ENCODE peak calls at places on chromosomes 6 and 20, in seven cellular contexts. L, M, W, Y, R, X and I are unnamed samples.

GRCh38 chr6:1597924-1598323 is 11.8 kb upstream of the FOXC1 start:
- DNase-seq in W (no peak), R (no peak), X (no peak), Y (no peak), M (peak; percentile 37), L (no peak), I (no peak)

GRCh38 chr6:47631248-47632196 is 66.9 kb upstream of the ADGRF4 start:
- DNase-seq in X (peak; percentile 19), R (peak; percentile 32), M (peak; percentile 66), L (peak; percentile 23), W (peak; percentile 42), Y (peak; percentile 55), I (peak; percentile 13)

GRCh38 chr20:19944772-19945459 is 72.2 kb upstream of the NAA20 start:
- DNase-seq in L (no peak), M (no peak), R (peak; percentile 40), X (no peak), Y (no peak), W (no peak), I (no peak)

GRCh38 chr6:118745156-118745555 is 93.8 kb upstream of the CEP85L start:
- DNase-seq in X (no peak), Y (no peak), L (no peak), R (no peak), W (no peak), M (no peak), I (no peak)

GRCh38 chr20:37915800-37916570 is 13.1 kb downstream of the VSTM2L start:
- DNase-seq in Y (no peak), R (no peak), L (no peak), W (peak; percentile 53), M (peak; percentile 40), X (peak; percentile 67), I (no peak)

GRCh38 chr20:61644387-61645076 is 392.5 kb downstream of the CDH4 start:
- DNase-seq in M (no peak), W (no peak), L (no peak), R (no peak), X (no peak), Y (no peak), I (no peak)

GRCh38 chr20:39986231-39986904 is 702.7 kb downstream of the MAFB start:
- DNase-seq in L (peak; percentile 7), X (peak; percentile 29), Y (no peak), M (no peak), R (no peak), W (no peak), I (peak; percentile 45)

GRCh38 chr6:93900142-93900541 is 480.8 kb upstream of the EPHA7 start:
- DNase-seq in R (no peak), L (no peak), W (no peak), Y (no peak), X (no peak), M (no peak), I (no peak)

GRCh38 chr6:36719126-36719525 is 21.5 kb downstream of the RAB44 start:
- DNase-seq in X (no peak), M (no peak), W (no peak), Y (no peak), L (no peak), R (no peak), I (no peak)

GRCh38 chr6:67501738-67502137 is 1133.3 kb upstream of the ADGRB3 start:
- DNase-seq in W (no peak), M (no peak), X (no peak), L (no peak), R (no peak), Y (no peak), I (no peak)

GRCh38 chr6:158837684-158838625 is 18.8 kb upstream of the EZR start:
- DNase-seq in W (no peak), R (no peak), M (no peak), X (peak; percentile 61), L (no peak), Y (no peak), I (peak; percentile 48)

GRCh38 chr6:97282238-97282725 is 734 bp downstream of the MMS22L start:
- DNase-seq in L (no peak), M (peak; percentile 9), W (peak; percentile 60), Y (no peak), X (peak; percentile 16), R (no peak), I (peak; percentile 15)

GRCh38 chr20:19598117-19598516 is 159.9 kb upstream of the RIN2 start:
- DNase-seq in Y (no peak), M (no peak), L (no peak), X (no peak), W (no peak), R (no peak), I (no peak)

GRCh38 chr20:9993133-9993532 is 41.7 kb upstream of the ANKEF1 start:
- DNase-seq in L (no peak), W (no peak), R (no peak), M (no peak), Y (no peak), X (no peak), I (no peak)

GRCh38 chr20:9994676-9995075 is 40.1 kb upstream of the ANKEF1 start:
- DNase-seq in L (no peak), W (no peak), R (no peak), Y (no peak), M (no peak), X (no peak), I (no peak)

GRCh38 chr20:9985281-9985680 is 49.5 kb upstream of the ANKEF1 start:
- DNase-seq in R (no peak), Y (no peak), L (no peak), W (no peak), M (no peak), X (no peak), I (no peak)

GRCh38 chr20:9985773-9986172 is 49.0 kb upstream of the ANKEF1 start:
- DNase-seq in L (no peak), M (no peak), R (no peak), Y (no peak), X (no peak), W (no peak), I (no peak)

GRCh38 chr20:9989066-9989724 is 45.6 kb upstream of the ANKEF1 start:
- DNase-seq in M (no peak), L (no peak), R (no peak), Y (no peak), X (no peak), W (no peak), I (no peak)
- TF ChIP-seq JUND in M (no peak), L (no peak), R (no peak), Y (no peak), X (no peak), W (no peak), I (no peak)

DNA sequence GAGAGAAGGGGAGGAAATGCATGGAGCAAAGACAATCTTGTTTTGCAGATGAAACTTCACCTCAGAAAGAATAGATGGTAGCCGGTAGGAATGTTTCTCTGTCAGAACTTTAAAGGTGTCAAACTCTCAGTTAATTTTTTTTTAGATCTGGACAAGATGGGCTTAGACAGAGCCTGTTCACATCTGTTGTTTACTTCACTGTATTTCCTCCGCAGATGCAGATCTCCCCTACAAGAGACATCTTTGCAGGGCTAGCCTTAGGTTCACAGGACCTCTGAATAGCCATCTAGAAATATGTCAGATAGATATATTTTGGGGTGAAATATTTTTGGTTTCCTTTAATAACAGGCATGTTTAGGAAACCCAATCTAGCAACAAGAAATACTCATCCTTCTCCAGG is 12.1 kb upstream of the ZBP1 start:
- DNase-seq in M (no peak), R (no peak), X (no peak), W (no peak), Y (no peak), L (no peak), I (no peak)
- TF ChIP-seq JUND in M (no peak), R (no peak), X (no peak), W (no peak), Y (no peak), L (no peak), I (no peak)

GRCh38 chr6:15061908-15062307 is 184.0 kb upstream of the JARID2 start:
- DNase-seq in M (no peak), Y (no peak), R (no peak), L (no peak), W (no peak), X (no peak), I (no peak)

GRCh38 chr6:15061176-15061575 is 184.7 kb upstream of the JARID2 start:
- DNase-seq in M (no peak), Y (no peak), X (no peak), W (no peak), R (no peak), L (no peak), I (no peak)

GRCh38 chr6:15065603-15066002 is 180.3 kb upstream of the JARID2 start:
- DNase-seq in L (no peak), Y (no peak), M (no peak), W (no peak), X (no peak), R (no peak), I (no peak)

GRCh38 chr6:15062311-15063252 is 183.3 kb upstream of the JARID2 start:
- DNase-seq in R (no peak), L (no peak), M (no peak), X (no peak), Y (no peak), W (peak; percentile 48), I (no peak)

GRCh38 chr6:15063253-15063853 is 182.5 kb upstream of the JARID2 start:
- DNase-seq in M (peak; percentile 31), W (no peak), L (no peak), R (no peak), Y (no peak), X (no peak), I (no peak)
- TF ChIP-seq JUND in M (no peak), W (peak; percentile 7), L (no peak), R (no peak), Y (no peak), X (no peak), I (no peak)

GRCh38 chr20:41375846-41376245 is 9.2 kb upstream of the EMILIN3 start:
- DNase-seq in Y (no peak), R (no peak), M (no peak), W (no peak), L (no peak), X (peak; percentile 30), I (no peak)

GRCh38 chr20:41373384-41373783 is 6.8 kb upstream of the EMILIN3 start:
- DNase-seq in M (no peak), R (no peak), L (no peak), Y (no peak), X (no peak), W (no peak), I (no peak)

GRCh38 chr20:41374568-41374920 is 7.9 kb upstream of the EMILIN3 start:
- DNase-seq in L (no peak), W (no peak), X (no peak), R (no peak), Y (no peak), M (no peak), I (no peak)

GRCh38 chr20:41376349-41376748 is 9.7 kb upstream of the EMILIN3 start:
- DNase-seq in X (no peak), W (no peak), M (no peak), R (no peak), L (no peak), Y (no peak), I (no peak)

DNA sequence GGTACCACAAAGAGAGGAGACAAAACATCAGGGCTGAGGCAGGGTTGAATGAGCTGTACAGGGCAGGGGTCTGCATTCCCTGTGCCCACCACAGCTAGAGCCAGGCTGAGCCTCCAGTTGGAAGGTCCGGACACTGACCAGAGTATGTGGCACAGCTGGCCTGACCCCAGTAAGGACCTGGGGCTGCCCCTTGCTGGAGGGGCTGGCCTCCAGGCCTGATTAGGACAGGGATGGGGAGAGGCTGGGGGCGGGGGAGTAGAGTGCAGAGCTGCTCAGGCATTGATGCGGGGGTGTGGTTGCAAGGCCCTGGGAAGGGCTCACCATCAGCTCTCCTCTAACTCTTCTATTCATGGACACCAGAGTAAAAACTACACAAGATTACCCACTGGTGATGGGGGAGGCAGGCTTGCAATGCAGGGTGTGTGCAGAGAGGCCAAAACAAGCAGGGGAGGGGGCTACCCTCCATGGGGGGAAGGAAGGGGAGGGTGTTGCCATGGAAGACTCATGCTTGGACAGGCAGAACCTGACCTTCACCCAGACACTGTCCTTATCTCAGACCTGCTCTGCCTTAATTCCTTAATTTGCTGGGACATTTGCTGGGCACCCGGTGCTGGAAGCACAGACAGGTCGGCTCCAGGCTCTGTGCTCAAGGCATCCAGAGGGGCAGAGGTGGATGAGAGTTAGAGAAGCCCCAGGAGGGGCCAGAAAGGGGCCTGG is 7.4 kb upstream of the EMILIN3 start:
- DNase-seq in M (no peak), Y (no peak), L (no peak), X (peak; percentile 75), W (no peak), R (no peak), I (no peak)
- TF ChIP-seq JUND in M (no peak), Y (no peak), L (no peak), X (no peak), W (no peak), R (no peak), I (no peak)